ENCODE peak calls at places on chromosomes 5 and 9, in ten cellular contexts. X is tibial artery, J is foreskin keratinocyte, V is sigmoid colon, T is heart left ventricle, C is adrenal gland, Q is epithelial cell of proximal tubule, B is nephron progenitor cell, U is lower lobe of right lung, E is Peyer's patch. P is an unnamed sample.

GRCh38 chr5:88813805-88814584 is 69.0 kb downstream of the MEF2C start:
- DNase-seq in J (no peak), E (no peak), V (no peak), X (no peak), U (no peak), B (no peak), C (no peak), Q (no peak), T (no peak), P (peak)

GRCh38 chr9:34517185-34517584 is 5.6 kb downstream of the ENHO start:
- DNase-seq in X (no peak), Q (no peak), V (peak), T (no peak), E (no peak), J (no peak), B (no peak), C (no peak), U (no peak), P (no peak)

GRCh38 chr5:92119110-92119509 is 736.0 kb upstream of the ARRDC3 start:
- DNase-seq in E (no peak), B (no peak), T (no peak), Q (no peak), C (no peak), U (no peak), X (no peak), V (no peak), J (no peak), P (no peak)

GRCh38 chr5:131379071-131379538 is 115.3 kb downstream of the CDC42SE2 start:
- DNase-seq in C (no peak), T (no peak), J (no peak), X (no peak), V (no peak), B (no peak), Q (peak), E (no peak), U (no peak), P (no peak)

GRCh38 chr5:151549713-151550112 is 41.4 kb downstream of the FAT2 start:
- DNase-seq in C (no peak), J (no peak), Q (no peak), T (no peak), B (no peak), E (no peak), V (no peak), X (no peak), U (no peak), P (no peak)

GRCh38 chr9:22114956-22115355 is 105.9 kb upstream of the CDKN2B start:
- DNase-seq in Q (no peak), E (no peak), J (no peak), C (no peak), X (no peak), B (no peak), U (no peak), T (no peak), V (no peak), P (no peak)

GRCh38 chr9:136121801-136122200 is 3.1 kb upstream of the TMEM250 start:
- DNase-seq in C (no peak), X (no peak), T (no peak), Q (no peak), B (no peak), J (no peak), U (no peak), E (no peak), V (no peak), P (no peak)

GRCh38 chr9:76634356-76635054 is 129.7 kb upstream of the PCA3 start:
- DNase-seq in T (no peak), J (peak), E (no peak), V (no peak), C (no peak), X (no peak), Q (peak), B (no peak), U (no peak), P (no peak)

GRCh38 chr9:38068866-38069628 is at the start of gene SHB:
- DNase-seq in U (peak), C (peak), V (peak), Q (no peak), X (peak), E (peak), B (peak), J (no peak), T (peak), P (peak)

GRCh38 chr5:84327591-84327990 is 57.1 kb downstream of the EDIL3 start:
- DNase-seq in X (no peak), Q (no peak), V (no peak), B (no peak), J (no peak), C (no peak), U (no peak), E (no peak), T (no peak), P (no peak)

GRCh38 chr9:129597355-129598088 is 23.4 kb downstream of the C9orf50 start:
- DNase-seq in E (peak), X (no peak), T (peak), V (peak), J (no peak), U (peak), B (peak), C (peak), Q (no peak), P (peak)

GRCh38 chr9:106862946-106863740 is at the start of gene ZNF462:
- DNase-seq in Q (no peak), E (peak), V (peak), J (peak), C (peak), T (peak), X (no peak), U (no peak), B (peak), P (peak)

GRCh38 chr9:137267933-137268355 is 9.6 kb upstream of the TOR4A start:
- DNase-seq in E (no peak), U (no peak), B (no peak), X (no peak), J (no peak), V (no peak), T (no peak), C (peak), Q (no peak), P (no peak)

GRCh38 chr9:32426278-32426939 is 42.0 kb downstream of the ACO1 start:
- DNase-seq in J (no peak), U (no peak), V (no peak), X (no peak), T (no peak), Q (peak), E (peak), B (no peak), C (peak), P (no peak)

GRCh38 chr9:16241231-16241630 is 629.2 kb downstream of the BNC2 start:
- DNase-seq in T (no peak), X (no peak), V (no peak), Q (no peak), C (no peak), J (no peak), U (no peak), B (no peak), E (no peak), P (no peak)

GRCh38 chr5:58922392-58923171 is 339.7 kb downstream of the RAB3C start:
- DNase-seq in V (peak), C (peak), T (peak), B (no peak), E (no peak), Q (no peak), U (peak), X (peak), J (no peak), P (no peak)

GRCh38 chr5:134131578-134132350 is 17.3 kb downstream of the TCF7 start:
- DNase-seq in X (no peak), B (no peak), T (no peak), C (no peak), J (no peak), U (peak), Q (no peak), E (peak), V (no peak), P (no peak)

GRCh38 chr9:119556129-119556875 is 187.1 kb upstream of the BRINP1 start:
- DNase-seq in U (peak), C (peak), V (peak), B (peak), X (peak), T (peak), Q (no peak), E (peak), J (peak), P (peak)

GRCh38 chr9:113345165-113345564 is 4.2 kb upstream of the BSPRY start:
- DNase-seq in Q (no peak), C (no peak), T (no peak), X (no peak), U (no peak), V (no peak), J (no peak), E (no peak), B (no peak), P (no peak)

GRCh38 chr5:112682621-112683061 is 55.0 kb upstream of the APC start:
- DNase-seq in U (no peak), E (no peak), V (no peak), T (no peak), J (no peak), C (no peak), B (no peak), Q (no peak), X (no peak), P (no peak)

GRCh38 chr5:129096382-129096991 is 1.9 kb downstream of the ISOC1 start:
- DNase-seq in X (no peak), E (no peak), V (no peak), C (no peak), T (no peak), Q (no peak), U (no peak), J (no peak), B (no peak), P (no peak)

GRCh38 chr5:116365006-116365496 is 209.6 kb downstream of the SEMA6A start:
- DNase-seq in E (no peak), B (no peak), Q (no peak), C (no peak), X (no peak), T (no peak), U (no peak), V (no peak), J (no peak), P (no peak)

GRCh38 chr5:103014983-103015382 is 105.0 kb downstream of the GIN1 start:
- DNase-seq in T (no peak), U (no peak), B (no peak), Q (no peak), V (no peak), C (no peak), E (no peak), X (no peak), J (no peak), P (no peak)

GRCh38 chr9:120477534-120478001 is 102.4 kb downstream of the CDK5RAP2 start:
- DNase-seq in U (peak), C (peak), X (peak), V (peak), T (no peak), J (no peak), E (peak), B (peak), Q (peak), P (peak)

DNA sequence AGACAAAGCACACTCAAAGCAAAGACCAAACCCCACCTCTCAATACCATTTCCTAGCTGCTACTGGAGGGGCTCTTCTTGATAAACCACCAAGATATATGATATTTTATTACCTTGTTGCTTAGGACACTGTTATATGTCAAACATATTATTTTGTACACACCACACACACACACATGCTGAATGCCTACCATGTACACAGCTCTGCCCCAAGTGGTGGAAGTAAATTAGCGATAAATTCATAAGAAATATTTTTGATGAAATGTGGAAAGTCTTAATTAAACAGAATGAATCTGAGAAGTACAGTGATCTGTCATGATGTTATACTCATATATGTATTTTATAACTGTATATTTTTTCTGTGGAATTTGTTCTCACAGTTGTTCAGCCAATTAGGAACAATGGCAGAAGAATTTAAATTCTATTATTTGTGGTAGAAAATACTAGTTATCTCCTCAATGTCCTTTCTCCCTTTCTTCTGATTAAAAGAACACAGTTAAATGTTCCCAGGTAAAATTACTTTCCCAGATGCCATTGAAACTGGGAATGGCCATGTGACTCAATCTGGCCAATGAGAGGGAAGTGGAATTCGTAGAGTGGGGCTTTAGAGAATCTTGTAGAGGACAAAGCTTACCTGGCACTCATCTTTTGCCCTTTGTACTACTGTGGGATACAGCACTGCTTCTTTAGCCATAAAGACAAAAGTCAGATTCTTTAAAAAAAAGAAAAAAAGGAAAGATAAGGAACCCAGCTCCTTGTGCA is 156.5 kb downstream of the SNCAIP start:
- DNase-seq in Q (no peak), J (no peak), E (no peak), U (no peak), C (no peak), X (no peak), V (no peak), T (no peak), B (no peak), P (no peak)
- TF ChIP-seq CTCF in Q (no peak), J (peak), E (no peak), U (no peak), C (no peak), X (no peak), V (no peak), T (no peak), B (no peak), P (peak)

GRCh38 chr5:156825688-156826087 is 24.4 kb upstream of the PPP1R2B start:
- DNase-seq in V (no peak), B (no peak), T (no peak), Q (no peak), E (no peak), X (no peak), C (no peak), J (no peak), U (no peak), P (no peak)

GRCh38 chr5:156824241-156824640 is 25.9 kb upstream of the PPP1R2B start:
- DNase-seq in V (no peak), Q (no peak), T (no peak), C (no peak), J (no peak), U (no peak), B (no peak), E (no peak), X (no peak), P (no peak)

GRCh38 chr5:156819967-156820581 is 30.0 kb upstream of the PPP1R2B start:
- DNase-seq in E (no peak), V (no peak), Q (no peak), T (no peak), B (no peak), C (no peak), X (no peak), J (no peak), U (no peak), P (peak)

GRCh38 chr5:156826150-156826549 is 23.9 kb upstream of the PPP1R2B start:
- DNase-seq in T (no peak), J (no peak), V (no peak), X (no peak), E (no peak), C (no peak), Q (no peak), U (no peak), B (no peak), P (no peak)

DNA sequence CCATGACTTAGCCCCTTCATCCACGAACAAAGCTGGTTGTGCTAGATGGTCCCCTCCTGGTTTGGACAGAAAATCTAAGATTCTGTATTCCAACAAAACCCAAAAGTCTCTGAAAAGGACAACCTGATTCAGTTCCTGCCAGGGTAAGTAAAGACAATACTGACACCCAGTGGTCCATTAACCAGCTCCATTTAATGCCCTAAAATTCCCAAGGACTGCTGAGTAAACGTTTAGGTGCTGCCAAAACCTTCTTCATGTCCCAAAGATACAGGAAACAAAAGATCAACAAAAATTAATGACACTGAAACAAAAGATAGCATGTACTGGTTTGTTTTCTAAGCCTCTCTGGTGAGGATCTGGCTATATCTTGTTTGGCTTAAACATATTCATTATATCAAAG is 25.3 kb upstream of the PPP1R2B start:
- DNase-seq in Q (no peak), J (no peak), U (no peak), X (no peak), E (no peak), T (no peak), V (no peak), C (peak), B (no peak), P (no peak)
- TF ChIP-seq CTCF in Q (peak), J (no peak), U (peak), X (peak), E (peak), T (peak), V (peak), C (peak), B (peak), P (peak)

GRCh38 chr5:165497707-165498106 is 1992.3 kb downstream of the MAT2B start:
- DNase-seq in C (no peak), X (no peak), U (no peak), T (no peak), Q (no peak), E (no peak), B (no peak), J (no peak), V (no peak), P (no peak)
- TF ChIP-seq CTCF in C (no peak), X (no peak), U (peak), T (no peak), Q (no peak), E (no peak), B (no peak), J (no peak), V (no peak), P (peak)

GRCh38 chr5:149411738-149412519 is 32.8 kb upstream of the IL17B start:
- DNase-seq in J (no peak), T (no peak), X (no peak), V (peak), B (no peak), Q (no peak), C (no peak), U (no peak), E (no peak), P (no peak)
- TF ChIP-seq CTCF in J (no peak), T (no peak), X (no peak), V (no peak), B (no peak), Q (no peak), C (no peak), U (no peak), E (no peak), P (no peak)

GRCh38 chr5:75050415-75050814 is 1.9 kb downstream of the GCNT4 start:
- DNase-seq in B (peak), Q (no peak), C (no peak), T (no peak), U (no peak), X (no peak), E (no peak), V (no peak), J (no peak), P (peak)
- TF ChIP-seq CTCF in B (no peak), Q (peak), C (no peak), T (no peak), U (no peak), X (no peak), E (peak), V (peak), J (peak), P (peak)

GRCh38 chr5:108925073-108925472 is 177.4 kb downstream of the FER start:
- DNase-seq in T (no peak), B (no peak), X (no peak), U (no peak), E (no peak), C (no peak), V (no peak), J (no peak), Q (no peak), P (no peak)

GRCh38 chr5:108917596-108917995 is 169.9 kb downstream of the FER start:
- DNase-seq in E (no peak), C (no peak), U (no peak), Q (peak), X (no peak), V (no peak), T (no peak), J (peak), B (no peak), P (no peak)

GRCh38 chr5:108924457-108924961 is 176.8 kb downstream of the FER start:
- DNase-seq in T (no peak), E (no peak), J (no peak), U (no peak), B (no peak), V (no peak), Q (no peak), C (no peak), X (no peak), P (no peak)

GRCh38 chr5:108919591-108920326 is 172.1 kb downstream of the FER start:
- DNase-seq in U (no peak), V (no peak), X (no peak), C (no peak), B (no peak), Q (no peak), E (no peak), J (no peak), T (no peak), P (no peak)
- TF ChIP-seq CTCF in U (no peak), V (no peak), X (no peak), C (peak), B (no peak), Q (no peak), E (peak), J (peak), T (no peak), P (peak)

DNA sequence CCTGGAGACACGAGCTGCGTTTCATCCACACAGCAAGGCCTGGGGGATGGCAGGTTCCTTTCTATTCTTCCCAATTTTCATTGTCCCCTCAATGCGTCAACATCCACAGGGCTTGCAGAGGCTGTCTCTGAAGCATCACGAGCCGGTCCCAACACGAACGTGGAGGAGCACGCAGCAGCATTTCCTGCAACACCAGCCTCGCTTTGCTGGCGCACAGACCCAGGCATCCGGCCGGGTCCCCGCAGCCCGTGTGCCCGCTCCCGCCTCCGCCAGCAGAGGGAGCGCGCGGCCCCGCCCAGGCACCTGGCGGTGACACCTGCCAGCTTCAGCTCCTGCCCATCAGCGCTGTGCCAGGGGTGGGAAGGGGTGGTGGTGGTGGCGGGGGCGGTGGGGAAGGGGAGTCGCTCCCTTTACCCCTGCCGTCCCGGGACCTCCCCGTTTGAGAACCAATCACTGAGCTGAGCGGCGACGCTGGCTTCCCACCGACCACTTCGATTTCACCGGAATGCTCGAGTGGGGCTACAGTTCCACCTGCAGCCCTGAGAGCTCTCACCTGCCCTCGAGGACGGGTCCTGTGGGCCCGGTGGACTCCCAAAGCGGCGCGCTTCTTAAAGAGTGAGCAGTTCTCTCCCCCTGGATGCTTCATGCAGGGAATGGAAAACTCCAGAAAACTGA is 464.5 kb downstream of the ICE1 start:
- DNase-seq in Q (no peak), C (peak), E (peak), X (no peak), U (peak), V (no peak), J (no peak), B (peak), T (peak), P (peak)
- TF ChIP-seq CTCF in Q (peak), C (peak), E (peak), X (no peak), U (peak), V (peak), J (peak), B (peak), T (peak), P (peak)

GRCh38 chr5:61301345-61301744 is 30.7 kb upstream of the ZSWIM6 start:
- DNase-seq in Q (no peak), T (no peak), E (no peak), V (no peak), J (no peak), X (no peak), U (no peak), B (no peak), C (no peak), P (no peak)
- TF ChIP-seq CTCF in Q (no peak), T (no peak), E (no peak), V (no peak), J (peak), X (no peak), U (no peak), B (no peak), C (no peak), P (no peak)

GRCh38 chr9:108776920-108777650 is 78.7 kb downstream of the ACTL7B start:
- DNase-seq in T (no peak), X (no peak), B (no peak), Q (no peak), V (no peak), C (no peak), J (no peak), E (no peak), U (no peak), P (no peak)
- TF ChIP-seq CTCF in T (no peak), X (no peak), B (no peak), Q (peak), V (no peak), C (no peak), J (peak), E (peak), U (peak), P (no peak)

GRCh38 chr5:180790020-180790419 is 12.6 kb downstream of the MGAT1 start:
- DNase-seq in J (no peak), V (peak), B (no peak), E (no peak), Q (no peak), X (no peak), T (no peak), U (no peak), C (no peak), P (no peak)
- TF ChIP-seq CTCF in J (peak), V (no peak), B (no peak), E (peak), Q (peak), X (no peak), T (peak), U (no peak), C (no peak), P (no peak)

P was measured in glutamatergic neuron.